ENCODE peak calls at places on chromosomes 4 and X, in nine cellular contexts. One of them, this sample, is unnamed.

GRCh38 chrX:110062919-110063318 is 60.0 kb downstream of the TMEM164 start:
- DNase-seq in GM23338: no peak
- DNase-seq in ovary: no peak
- DNase-seq in mesendoderm: no peak
- DNase-seq in lung: no peak
- DNase-seq in OCI-LY7: no peak
- DNase-seq in uterus: no peak
- DNase-seq in H9: no peak
- DNase-seq in CD8-positive, alpha-beta memory T cell: no peak
- DNase-seq in this sample: no peak

GRCh38 chr4:175385797-175386196 is 426.3 kb downstream of the GPM6A start:
- DNase-seq in GM23338: no peak
- DNase-seq in ovary: no peak
- DNase-seq in mesendoderm: no peak
- DNase-seq in lung: no peak
- DNase-seq in OCI-LY7: no peak
- DNase-seq in uterus: no peak
- DNase-seq in H9: no peak
- DNase-seq in CD8-positive, alpha-beta memory T cell: no peak
- DNase-seq in this sample: no peak

GRCh38 chr4:8548731-8549351 is 31.4 kb upstream of the GPR78 start:
- DNase-seq in GM23338: no peak
- DNase-seq in ovary: peak; percentile 69
- DNase-seq in mesendoderm: no peak
- DNase-seq in lung: no peak
- DNase-seq in OCI-LY7: no peak
- DNase-seq in uterus: no peak
- DNase-seq in H9: no peak
- DNase-seq in CD8-positive, alpha-beta memory T cell: no peak
- DNase-seq in this sample: no peak

GRCh38 chrX:33188286-33188685 is 23.1 kb downstream of the DMD start:
- DNase-seq in GM23338: peak; percentile 57
- DNase-seq in ovary: no peak
- DNase-seq in mesendoderm: peak; percentile 42
- DNase-seq in lung: no peak
- DNase-seq in OCI-LY7: no peak
- DNase-seq in uterus: no peak
- DNase-seq in H9: peak; percentile 54
- DNase-seq in CD8-positive, alpha-beta memory T cell: no peak
- DNase-seq in this sample: no peak

GRCh38 chrX:154809939-154810665 is 4.8 kb upstream of the MPP1 start:
- DNase-seq in GM23338: no peak
- DNase-seq in ovary: no peak
- DNase-seq in mesendoderm: no peak
- DNase-seq in lung: no peak
- DNase-seq in OCI-LY7: no peak
- DNase-seq in uterus: no peak
- DNase-seq in H9: no peak
- DNase-seq in CD8-positive, alpha-beta memory T cell: no peak
- DNase-seq in this sample: no peak

GRCh38 chr4:4386296-4386735 is 586 bp upstream of the NSG1 start:
- DNase-seq in GM23338: peak; percentile 76
- DNase-seq in ovary: peak; percentile 69
- DNase-seq in mesendoderm: no peak
- DNase-seq in lung: no peak
- DNase-seq in OCI-LY7: peak; percentile 66
- DNase-seq in uterus: no peak
- DNase-seq in H9: peak; percentile 59
- DNase-seq in CD8-positive, alpha-beta memory T cell: peak; percentile 62
- DNase-seq in this sample: peak; percentile 29

GRCh38 chr4:175622887-175623286 is 189.2 kb downstream of the GPM6A start:
- DNase-seq in GM23338: peak; percentile 7
- DNase-seq in ovary: no peak
- DNase-seq in mesendoderm: peak; percentile 23
- DNase-seq in lung: no peak
- DNase-seq in OCI-LY7: peak; percentile 1
- DNase-seq in uterus: no peak
- DNase-seq in H9: no peak
- DNase-seq in CD8-positive, alpha-beta memory T cell: no peak
- DNase-seq in this sample: no peak

GRCh38 chr4:188660796-188661195 is 521.6 kb downstream of the TRIML1 start:
- DNase-seq in GM23338: no peak
- DNase-seq in ovary: no peak
- DNase-seq in mesendoderm: no peak
- DNase-seq in lung: no peak
- DNase-seq in OCI-LY7: no peak
- DNase-seq in uterus: no peak
- DNase-seq in H9: no peak
- DNase-seq in CD8-positive, alpha-beta memory T cell: no peak
- DNase-seq in this sample: no peak

GRCh38 chr4:98645527-98645926 is 12.9 kb downstream of the TSPAN5 start:
- DNase-seq in GM23338: no peak
- DNase-seq in ovary: no peak
- DNase-seq in mesendoderm: no peak
- DNase-seq in lung: no peak
- DNase-seq in OCI-LY7: no peak
- DNase-seq in uterus: no peak
- DNase-seq in H9: no peak
- DNase-seq in CD8-positive, alpha-beta memory T cell: no peak
- DNase-seq in this sample: no peak

GRCh38 chr4:98643760-98644159 is 14.7 kb downstream of the TSPAN5 start:
- DNase-seq in GM23338: no peak
- DNase-seq in ovary: no peak
- DNase-seq in mesendoderm: no peak
- DNase-seq in lung: no peak
- DNase-seq in OCI-LY7: no peak
- DNase-seq in uterus: no peak
- DNase-seq in H9: no peak
- DNase-seq in CD8-positive, alpha-beta memory T cell: no peak
- DNase-seq in this sample: no peak

GRCh38 chr4:98641906-98642668 is 16.3 kb downstream of the TSPAN5 start:
- DNase-seq in GM23338: no peak
- DNase-seq in ovary: no peak
- DNase-seq in mesendoderm: no peak
- DNase-seq in lung: no peak
- DNase-seq in OCI-LY7: no peak
- DNase-seq in uterus: no peak
- DNase-seq in H9: no peak
- DNase-seq in CD8-positive, alpha-beta memory T cell: no peak
- DNase-seq in this sample: no peak

GRCh38 chr4:98641393-98641792 is 17.0 kb downstream of the TSPAN5 start:
- DNase-seq in GM23338: no peak
- DNase-seq in ovary: no peak
- DNase-seq in mesendoderm: no peak
- DNase-seq in lung: no peak
- DNase-seq in OCI-LY7: no peak
- DNase-seq in uterus: no peak
- DNase-seq in H9: no peak
- DNase-seq in CD8-positive, alpha-beta memory T cell: no peak
- DNase-seq in this sample: no peak

DNA sequence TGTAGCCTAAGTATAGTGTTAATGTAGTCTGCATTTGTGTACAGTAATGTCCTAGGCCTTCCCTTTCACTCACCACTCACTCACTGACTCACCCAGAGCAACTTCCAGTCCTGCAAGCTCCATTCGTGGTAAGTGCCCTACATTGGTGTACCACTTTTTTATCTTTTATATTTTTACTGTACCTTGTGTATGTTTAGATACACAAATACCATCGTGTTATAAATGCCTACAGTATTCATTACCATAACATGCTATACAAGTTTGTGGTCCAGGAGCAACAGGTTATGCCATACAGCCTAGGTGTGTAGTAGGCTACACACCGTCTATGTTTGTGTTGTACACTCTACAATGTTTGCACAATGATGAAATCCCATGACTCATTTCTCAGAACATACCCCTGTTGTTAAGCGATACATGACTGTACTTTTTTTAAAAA is 15.4 kb downstream of the TSPAN5 start:
- DNase-seq in GM23338: no peak
- DNase-seq in ovary: no peak
- DNase-seq in mesendoderm: no peak
- DNase-seq in lung: no peak
- DNase-seq in OCI-LY7: no peak
- DNase-seq in uterus: no peak
- DNase-seq in H9: no peak
- DNase-seq in CD8-positive, alpha-beta memory T cell: no peak
- DNase-seq in this sample: no peak
- H3K4me1 ChIP-seq in GM23338: peaks cover 28% of the 10 kb centered on the region
- H3K4me1 ChIP-seq in ovary: peaks cover 21% of the 10 kb centered on the region
- H3K4me1 ChIP-seq in mesendoderm: no peaks in the 10 kb centered on the region
- H3K4me1 ChIP-seq in lung: no peaks in the 10 kb centered on the region
- H3K4me1 ChIP-seq in OCI-LY7: no peaks in the 10 kb centered on the region
- H3K4me1 ChIP-seq in uterus: no peaks in the 10 kb centered on the region
- H3K4me1 ChIP-seq in H9: peaks cover 4% of the 10 kb centered on the region
- H3K4me1 ChIP-seq in CD8-positive, alpha-beta memory T cell: peaks cover 39% of the 10 kb centered on the region
- H3K4me1 ChIP-seq in this sample: no peaks in the 10 kb centered on the region

DNA sequence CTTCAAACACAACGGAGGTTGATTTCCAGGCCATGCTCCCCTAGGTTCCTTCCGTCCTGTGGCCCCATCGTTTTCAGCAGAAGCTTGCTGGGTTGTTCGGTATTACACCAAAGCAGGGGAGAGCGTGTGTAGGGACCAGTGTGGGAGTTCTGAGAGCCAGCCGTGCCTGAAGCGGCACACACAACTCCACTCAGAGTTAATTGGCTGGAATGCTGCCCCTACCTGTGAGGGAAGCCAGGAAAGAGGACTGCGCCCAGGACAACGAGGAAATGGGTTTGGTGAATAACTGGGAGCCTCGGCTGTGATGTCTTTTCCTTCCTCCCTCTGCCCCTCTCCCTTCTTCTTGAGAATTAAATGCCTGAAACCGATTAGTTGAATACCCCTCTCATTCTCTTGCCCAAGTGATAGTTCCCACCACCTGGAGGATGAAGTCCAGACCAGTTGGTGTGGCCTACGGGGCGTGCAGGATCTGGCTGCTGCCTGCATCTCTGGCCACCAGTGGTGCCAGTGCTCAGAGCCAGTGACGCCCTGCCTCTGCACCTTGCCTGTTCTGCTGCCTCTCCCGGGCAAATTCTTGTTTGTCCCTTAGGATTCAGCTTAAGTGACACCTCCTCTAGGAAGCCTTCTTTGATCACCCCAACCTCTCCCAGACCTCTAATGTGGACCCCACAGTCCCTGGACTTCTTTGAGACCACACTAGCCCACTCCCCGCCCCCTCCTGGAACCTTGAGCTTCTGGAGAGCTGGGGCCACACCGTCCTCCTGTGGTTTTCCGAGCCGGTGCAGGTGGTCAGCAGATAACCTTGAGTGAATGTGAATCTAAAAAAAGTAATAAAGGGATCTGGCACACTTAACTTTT is 33.6 kb downstream of the TBC1D14 start:
- DNase-seq in GM23338: peak; percentile 60
- DNase-seq in ovary: no peak
- DNase-seq in mesendoderm: peak; percentile 65
- DNase-seq in lung: no peak
- DNase-seq in OCI-LY7: no peak
- DNase-seq in uterus: no peak
- DNase-seq in H9: no peak
- DNase-seq in CD8-positive, alpha-beta memory T cell: no peak
- DNase-seq in this sample: no peak
- H3K4me1 ChIP-seq in GM23338: peaks cover 40% of the 10 kb centered on the region
- H3K4me1 ChIP-seq in ovary: peaks cover 12% of the 10 kb centered on the region
- H3K4me1 ChIP-seq in mesendoderm: peaks cover 14% of the 10 kb centered on the region
- H3K4me1 ChIP-seq in lung: peaks cover 6% of the 10 kb centered on the region
- H3K4me1 ChIP-seq in OCI-LY7: peaks cover 53% of the 10 kb centered on the region
- H3K4me1 ChIP-seq in uterus: peaks cover 8% of the 10 kb centered on the region
- H3K4me1 ChIP-seq in H9: peaks cover 22% of the 10 kb centered on the region
- H3K4me1 ChIP-seq in CD8-positive, alpha-beta memory T cell: peaks cover 50% of the 10 kb centered on the region
- H3K4me1 ChIP-seq in this sample: peaks cover 21% of the 10 kb centered on the region

DNA sequence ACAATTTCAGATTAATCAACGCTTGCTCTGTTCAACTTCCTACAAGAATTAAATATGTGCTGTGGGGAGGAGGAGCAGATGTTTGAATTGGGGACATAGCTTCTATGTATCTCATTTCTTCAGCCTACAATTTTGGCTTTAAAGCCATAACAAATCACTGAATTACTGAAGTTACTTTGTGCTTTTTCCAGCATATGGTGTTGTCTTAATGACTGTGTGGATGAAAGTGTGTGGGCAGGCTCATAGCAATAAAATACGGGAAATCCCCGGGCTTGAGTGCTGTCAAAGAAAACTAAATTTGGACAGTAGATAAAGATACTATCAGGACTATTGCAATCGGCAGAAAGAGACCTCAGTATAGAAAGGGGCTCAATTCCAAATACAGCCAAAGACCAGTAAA is 874 bp downstream of the TLR7 start:
- DNase-seq in GM23338: no peak
- DNase-seq in ovary: no peak
- DNase-seq in mesendoderm: no peak
- DNase-seq in lung: no peak
- DNase-seq in OCI-LY7: no peak
- DNase-seq in uterus: no peak
- DNase-seq in H9: no peak
- DNase-seq in CD8-positive, alpha-beta memory T cell: no peak
- DNase-seq in this sample: no peak
- H3K4me1 ChIP-seq in GM23338: no peaks in the 10 kb centered on the region
- H3K4me1 ChIP-seq in ovary: no peaks in the 10 kb centered on the region
- H3K4me1 ChIP-seq in mesendoderm: no peaks in the 10 kb centered on the region
- H3K4me1 ChIP-seq in lung: no peaks in the 10 kb centered on the region
- H3K4me1 ChIP-seq in OCI-LY7: peaks cover 70% of the 10 kb centered on the region
- H3K4me1 ChIP-seq in uterus: no peaks in the 10 kb centered on the region
- H3K4me1 ChIP-seq in H9: no peaks in the 10 kb centered on the region
- H3K4me1 ChIP-seq in CD8-positive, alpha-beta memory T cell: no peaks in the 10 kb centered on the region
- H3K4me1 ChIP-seq in this sample: no peaks in the 10 kb centered on the region

GRCh38 chr4:182449186-182449880 is 206.1 kb downstream of the TENM3 start:
- DNase-seq in GM23338: peak; percentile 92
- DNase-seq in ovary: no peak
- DNase-seq in mesendoderm: peak; percentile 93
- DNase-seq in lung: no peak
- DNase-seq in OCI-LY7: no peak
- DNase-seq in uterus: no peak
- DNase-seq in H9: peak; percentile 75
- DNase-seq in CD8-positive, alpha-beta memory T cell: no peak
- DNase-seq in this sample: no peak

GRCh38 chr4:182449960-182450359 is 206.8 kb downstream of the TENM3 start:
- DNase-seq in GM23338: no peak
- DNase-seq in ovary: no peak
- DNase-seq in mesendoderm: no peak
- DNase-seq in lung: no peak
- DNase-seq in OCI-LY7: no peak
- DNase-seq in uterus: no peak
- DNase-seq in H9: no peak
- DNase-seq in CD8-positive, alpha-beta memory T cell: no peak
- DNase-seq in this sample: no peak

GRCh38 chr4:182448281-182449151 is 205.3 kb downstream of the TENM3 start:
- DNase-seq in GM23338: peak; percentile 97
- DNase-seq in ovary: peak; percentile 95
- DNase-seq in mesendoderm: peak; percentile 97
- DNase-seq in lung: peak; percentile 78
- DNase-seq in OCI-LY7: no peak
- DNase-seq in uterus: peak; percentile 91
- DNase-seq in H9: peak; percentile 95
- DNase-seq in CD8-positive, alpha-beta memory T cell: no peak
- DNase-seq in this sample: peak; percentile 96

GRCh38 chr4:182454440-182455013 is 211.3 kb downstream of the TENM3 start:
- DNase-seq in GM23338: no peak
- DNase-seq in ovary: no peak
- DNase-seq in mesendoderm: no peak
- DNase-seq in lung: no peak
- DNase-seq in OCI-LY7: no peak
- DNase-seq in uterus: no peak
- DNase-seq in H9: no peak
- DNase-seq in CD8-positive, alpha-beta memory T cell: no peak
- DNase-seq in this sample: no peak

DNA sequence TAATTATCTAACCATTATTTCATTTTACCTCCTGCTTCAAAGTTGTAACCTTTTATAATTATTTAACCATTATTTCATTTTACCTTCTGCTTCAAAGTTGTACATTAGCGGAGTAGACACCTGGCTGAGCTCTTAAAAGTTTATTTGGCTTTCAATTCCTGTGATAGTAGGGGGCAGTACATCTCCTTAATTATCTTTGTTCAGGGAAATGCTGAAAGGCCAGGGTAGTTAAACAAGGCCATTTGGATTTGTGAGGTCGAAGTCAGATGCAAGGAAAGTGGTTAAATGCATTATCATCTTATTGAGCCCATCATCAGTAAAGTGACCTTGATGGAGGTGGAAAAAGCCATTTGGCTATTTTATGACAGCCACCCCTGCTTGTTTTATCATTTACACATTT is 210.6 kb downstream of the TENM3 start:
- DNase-seq in GM23338: peak; percentile 22
- DNase-seq in ovary: no peak
- DNase-seq in mesendoderm: no peak
- DNase-seq in lung: no peak
- DNase-seq in OCI-LY7: no peak
- DNase-seq in uterus: no peak
- DNase-seq in H9: no peak
- DNase-seq in CD8-positive, alpha-beta memory T cell: no peak
- DNase-seq in this sample: no peak
- H3K4me1 ChIP-seq in GM23338: peaks cover 48% of the 10 kb centered on the region
- H3K4me1 ChIP-seq in ovary: no peaks in the 10 kb centered on the region
- H3K4me1 ChIP-seq in mesendoderm: no peaks in the 10 kb centered on the region
- H3K4me1 ChIP-seq in lung: peaks cover 3% of the 10 kb centered on the region
- H3K4me1 ChIP-seq in OCI-LY7: no peaks in the 10 kb centered on the region
- H3K4me1 ChIP-seq in uterus: no peaks in the 10 kb centered on the region
- H3K4me1 ChIP-seq in H9: no peaks in the 10 kb centered on the region
- H3K4me1 ChIP-seq in CD8-positive, alpha-beta memory T cell: peaks cover 13% of the 10 kb centered on the region
- H3K4me1 ChIP-seq in this sample: no peaks in the 10 kb centered on the region